ENCODE peak calls at places on chromosomes 16 and 17, in six cellular contexts. F, L, O, G, Z and N are unnamed samples.

GRCh38 chr17:68861602-68862001 is 93.6 kb downstream of the ABCA8 start:
- DNase-seq in Z (no peak), G (no peak), L (no peak), O (no peak), F (peak; percentile 35), N (no peak)

GRCh38 chr17:47257651-47258339 is 4.2 kb downstream of the ITGB3 start:
- DNase-seq in O (no peak), G (no peak), F (peak; percentile 62), Z (peak; percentile 46), L (no peak), N (peak; percentile 90)

GRCh38 chr17:60641126-60641525 is 36.5 kb upstream of the BCAS3 start:
- DNase-seq in L (no peak), Z (no peak), O (no peak), G (no peak), F (no peak), N (peak; percentile 37)

GRCh38 chr17:69819316-69820087 is 255.5 kb upstream of the KCNJ16 start:
- DNase-seq in L (no peak), Z (peak; percentile 39), F (no peak), G (no peak), O (no peak), N (peak; percentile 34)

GRCh38 chr16:48158296-48158695 is 2.5 kb upstream of the ABCC12 start:
- DNase-seq in O (no peak), L (no peak), F (peak; percentile 49), G (peak; percentile 18), Z (peak; percentile 37), N (peak; percentile 80)

GRCh38 chr16:88455610-88456355 is 2.7 kb downstream of the ZFPM1 start:
- DNase-seq in L (no peak), Z (peak; percentile 43), G (no peak), O (no peak), F (peak; percentile 60), N (peak; percentile 38)

GRCh38 chr17:74042744-74043486 is 160.6 kb upstream of the RPL38 start:
- DNase-seq in F (peak; percentile 39), O (no peak), G (peak; percentile 78), L (no peak), Z (no peak), N (peak; percentile 96)

GRCh38 chr16:48608452-48608851 is 1.5 kb downstream of the N4BP1 start:
- DNase-seq in F (no peak), O (no peak), G (no peak), Z (no peak), L (no peak), N (peak; percentile 46)

GRCh38 chr16:71626858-71627213 is 852 bp downstream of the MARVELD3 start:
- DNase-seq in O (no peak), Z (no peak), F (no peak), L (no peak), G (no peak), N (no peak)

GRCh38 chr16:50490828-50491227 is 57.4 kb upstream of the NKD1 start:
- DNase-seq in Z (no peak), F (no peak), O (no peak), G (no peak), L (no peak), N (no peak)

GRCh38 chr17:79843917-79844815 is 4.9 kb upstream of the CBX4 start:
- DNase-seq in O (peak; percentile 84), F (peak; percentile 70), Z (peak; percentile 85), G (no peak), L (no peak), N (peak; percentile 49)

GRCh38 chr17:74271902-74272563 is 2.0 kb upstream of the DNAI2 start:
- DNase-seq in F (no peak), Z (no peak), L (peak; percentile 74), G (no peak), O (peak; percentile 66), N (peak; percentile 33)

GRCh38 chr17:32111141-32111771 is 31.0 kb upstream of the RHOT1 start:
- DNase-seq in L (no peak), O (peak; percentile 80), Z (peak; percentile 85), F (peak; percentile 70), G (no peak), N (peak; percentile 57)

GRCh38 chr16:66881964-66882508 is 1.7 kb downstream of the PDP2 start:
- DNase-seq in Z (no peak), G (no peak), F (no peak), L (no peak), O (no peak), N (no peak)
- H3K4me3 ChIP-seq in Z (peak overlapping the region; percentile 97), G (no peak overlapping the region), F (no peak overlapping the region), L (no peak overlapping the region), O (no peak overlapping the region), N (no peak overlapping the region)

GRCh38 chr17:4853195-4853762 is 20.1 kb downstream of the MINK1 start:
- DNase-seq in F (no peak), Z (no peak), G (no peak), L (no peak), O (no peak), N (no peak)

GRCh38 chr17:4856937-4857314 is 23.8 kb downstream of the MINK1 start:
- DNase-seq in G (no peak), Z (no peak), F (no peak), L (no peak), O (no peak), N (no peak)

GRCh38 chr17:4852504-4853075 is 19.4 kb downstream of the MINK1 start:
- DNase-seq in L (no peak), G (peak; percentile 28), F (peak; percentile 62), Z (peak; percentile 30), O (no peak), N (peak; percentile 58)

GRCh38 chr17:4856271-4856936 is 23.3 kb downstream of the MINK1 start:
- DNase-seq in F (no peak), O (no peak), G (no peak), L (no peak), Z (no peak), N (no peak)

GRCh38 chr17:4854181-4854681 is 21.1 kb downstream of the MINK1 start:
- DNase-seq in F (no peak), L (no peak), G (no peak), Z (no peak), O (no peak), N (peak; percentile 19)
- H3K4me3 ChIP-seq in F (no peak overlapping the region), L (no peak overlapping the region), G (no peak overlapping the region), Z (no peak overlapping the region), O (no peak overlapping the region), N (no peak overlapping the region)

DNA sequence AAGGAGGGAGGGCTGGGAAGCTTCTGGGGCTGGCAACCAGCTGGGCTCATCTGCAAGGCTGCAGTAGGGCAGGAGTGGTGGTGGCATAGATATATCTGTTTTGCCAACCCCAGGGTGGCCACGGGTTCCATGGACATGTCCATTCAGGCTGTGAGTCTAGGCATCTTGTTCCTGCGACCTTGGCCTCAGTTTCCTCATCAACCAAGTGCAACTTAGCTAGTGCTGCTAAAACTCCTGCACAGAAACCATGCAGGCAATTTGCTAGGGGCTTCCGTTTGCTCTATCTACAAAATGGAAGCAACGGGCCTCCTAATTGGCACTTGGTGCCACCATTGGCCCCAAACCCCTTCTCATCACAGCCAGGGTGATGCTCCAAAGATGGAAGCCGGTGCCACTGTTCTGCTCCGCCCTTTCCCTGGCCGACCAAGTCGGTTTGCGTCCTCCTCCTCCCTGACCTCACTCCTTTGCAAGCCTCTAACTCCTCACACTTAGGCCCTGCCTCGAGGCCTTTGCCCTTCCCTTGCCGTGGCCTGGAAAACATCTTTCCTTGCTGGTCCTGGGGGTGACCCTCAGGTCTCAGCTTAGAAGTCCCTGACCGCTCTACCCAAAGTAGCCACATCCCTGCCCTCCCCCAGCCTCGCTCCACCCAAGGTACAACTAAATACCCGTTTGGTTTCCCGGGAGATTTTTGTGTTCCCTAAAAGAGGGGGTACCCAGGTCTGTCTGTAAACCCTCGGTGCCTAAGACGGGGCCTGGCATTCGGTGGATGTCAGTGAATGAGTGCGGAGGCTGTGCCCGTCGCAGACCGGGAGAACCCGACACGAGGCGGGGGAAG is 1.2 kb downstream of the SREBF1 start:
- DNase-seq in L (no peak), G (no peak), Z (no peak), O (no peak), F (no peak), N (no peak)
- H3K4me3 ChIP-seq in L (peak overlapping the region; percentile 90), G (peak overlapping the region; percentile 68), Z (peak overlapping the region; percentile 90), O (peak overlapping the region; percentile 68), F (peak overlapping the region; percentile 79), N (peak overlapping the region; percentile 74)

GRCh38 chr17:35879748-35880654 is at the start of gene CCL5:
- DNase-seq in G (no peak), L (no peak), Z (no peak), F (peak; percentile 59), O (no peak), N (peak; percentile 10)
- H3K4me3 ChIP-seq in G (no peak within 1 kb of the TSS), L (no peak within 1 kb of the TSS), Z (no peak within 1 kb of the TSS), F (no peak within 1 kb of the TSS), O (no peak within 1 kb of the TSS), N (no peak within 1 kb of the TSS)

GRCh38 chr17:82321947-82322466 is 4.6 kb upstream of the CD7 start:
- DNase-seq in G (no peak), Z (no peak), O (no peak), L (no peak), F (no peak), N (no peak)

GRCh38 chr17:82318772-82319606 is 1.6 kb upstream of the CD7 start:
- DNase-seq in L (no peak), G (no peak), F (no peak), Z (no peak), O (no peak), N (no peak)

GRCh38 chr17:82319619-82320062 is 2.2 kb upstream of the CD7 start:
- DNase-seq in G (no peak), L (no peak), O (no peak), F (no peak), Z (no peak), N (no peak)

GRCh38 chr17:82320956-82321927 is 3.8 kb upstream of the CD7 start:
- DNase-seq in Z (peak; percentile 61), F (peak; percentile 16), L (no peak), G (no peak), O (no peak), N (no peak)

DNA sequence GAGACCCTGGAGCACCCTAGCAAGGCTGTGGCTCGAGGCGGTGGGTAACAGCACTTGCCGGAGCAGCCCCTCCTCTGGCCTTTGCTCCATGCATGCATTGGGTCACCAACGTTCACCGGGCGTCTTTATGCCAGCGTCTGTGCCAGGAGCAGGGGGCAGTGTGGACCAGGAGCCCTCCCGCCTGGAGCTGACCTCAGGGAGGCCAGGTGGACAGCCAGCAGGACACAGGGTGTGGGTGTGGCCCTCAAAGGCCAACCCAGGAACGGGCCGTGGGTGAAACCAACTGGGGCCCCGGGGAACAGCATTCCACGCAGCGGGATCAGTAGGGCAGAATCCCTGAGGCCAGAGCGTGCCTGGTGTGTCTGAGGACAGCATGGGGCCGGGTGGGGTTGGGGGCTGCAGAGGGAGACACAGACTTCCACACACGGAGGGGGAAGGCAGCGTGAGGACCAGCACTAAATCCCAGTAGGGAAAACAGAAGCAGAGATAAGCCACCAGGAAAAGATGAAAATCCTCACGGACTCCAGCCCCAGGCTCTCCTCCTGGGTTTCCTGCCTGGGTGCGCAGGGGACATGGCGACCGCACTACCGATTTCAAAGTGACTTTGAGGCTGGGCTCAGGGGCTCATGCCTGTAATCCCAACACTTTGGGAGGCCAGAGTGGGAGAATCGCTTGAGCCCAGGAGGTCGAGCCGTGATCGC is 2.9 kb upstream of the CD7 start:
- DNase-seq in F (no peak), Z (no peak), L (no peak), G (no peak), O (no peak), N (no peak)
- H3K4me3 ChIP-seq in F (no peak overlapping the region), Z (no peak overlapping the region), L (no peak overlapping the region), G (no peak overlapping the region), O (no peak overlapping the region), N (no peak overlapping the region)

GRCh38 chr17:83084214-83084613 is 4.8 kb downstream of the METRNL start:
- DNase-seq in Z (no peak), F (no peak), G (no peak), O (no peak), L (no peak), N (no peak)
- H3K4me3 ChIP-seq in Z (peak overlapping the region; percentile 46), F (peak overlapping the region; percentile 10), G (peak overlapping the region; percentile 21), O (no peak overlapping the region), L (no peak overlapping the region), N (peak overlapping the region; percentile 24)